ENCODE peak calls at places on chromosomes 6 and 20, in ten cellular contexts. One of them, this sample, is unnamed.
A peak's percentile ranks its signal among the peaks of the same experiment; 100 is the strongest.

GRCh38 chr6:79420054-79420453 is 117.2 kb downstream of the LCA5 start:
- DNase-seq in left cardiac atrium: no peak
- DNase-seq in breast epithelium: no peak
- DNase-seq in cardiac septum: no peak
- DNase-seq in SW 1271: no peak
- DNase-seq in NCI-H146: peak; percentile 45
- DNase-seq in memory B cell: no peak
- DNase-seq in mesendoderm: no peak
- DNase-seq in RPMI7951: no peak
- DNase-seq in iris pigment epithelial cell: no peak
- DNase-seq in this sample: no peak

GRCh38 chr6:125904871-125905270 is 51.7 kb upstream of the HINT3 start:
- DNase-seq in left cardiac atrium: no peak
- DNase-seq in memory B cell: no peak
- DNase-seq in RPMI7951: peak; percentile 92
- DNase-seq in NCI-H146: no peak
- DNase-seq in SW 1271: no peak
- DNase-seq in cardiac septum: no peak
- DNase-seq in iris pigment epithelial cell: peak; percentile 87
- DNase-seq in mesendoderm: no peak
- DNase-seq in breast epithelium: no peak
- DNase-seq in this sample: no peak

GRCh38 chr20:57435498-57436222 is 44.5 kb downstream of the RBM38 start:
- DNase-seq in NCI-H146: peak; percentile 87
- DNase-seq in iris pigment epithelial cell: no peak
- DNase-seq in breast epithelium: peak; percentile 97
- DNase-seq in mesendoderm: peak; percentile 50
- DNase-seq in cardiac septum: peak; percentile 93
- DNase-seq in memory B cell: no peak
- DNase-seq in RPMI7951: peak; percentile 86
- DNase-seq in left cardiac atrium: peak; percentile 72
- DNase-seq in SW 1271: no peak
- DNase-seq in this sample: peak; percentile 83

GRCh38 chr20:58446264-58446937 is 57.4 kb downstream of the VAPB start:
- DNase-seq in cardiac septum: no peak
- DNase-seq in iris pigment epithelial cell: no peak
- DNase-seq in SW 1271: no peak
- DNase-seq in left cardiac atrium: no peak
- DNase-seq in NCI-H146: no peak
- DNase-seq in memory B cell: no peak
- DNase-seq in RPMI7951: no peak
- DNase-seq in mesendoderm: no peak
- DNase-seq in breast epithelium: no peak
- DNase-seq in this sample: no peak

GRCh38 chr6:88380083-88380482 is 213.9 kb upstream of the CNR1 start:
- DNase-seq in NCI-H146: no peak
- DNase-seq in breast epithelium: no peak
- DNase-seq in SW 1271: peak; percentile 16
- DNase-seq in iris pigment epithelial cell: peak; percentile 90
- DNase-seq in left cardiac atrium: peak; percentile 68
- DNase-seq in RPMI7951: peak; percentile 90
- DNase-seq in cardiac septum: peak; percentile 77
- DNase-seq in memory B cell: no peak
- DNase-seq in mesendoderm: no peak
- DNase-seq in this sample: peak; percentile 70

GRCh38 chr20:45012682-45013302 is 46.5 kb downstream of the STK4 start:
- DNase-seq in RPMI7951: peak; percentile 51
- DNase-seq in SW 1271: no peak
- DNase-seq in cardiac septum: no peak
- DNase-seq in mesendoderm: peak; percentile 82
- DNase-seq in memory B cell: no peak
- DNase-seq in NCI-H146: no peak
- DNase-seq in iris pigment epithelial cell: peak; percentile 72
- DNase-seq in left cardiac atrium: no peak
- DNase-seq in breast epithelium: no peak
- DNase-seq in this sample: no peak

GRCh38 chr6:113879186-113880096 is 22.3 kb downstream of the MARCKS start:
- DNase-seq in mesendoderm: peak; percentile 84
- DNase-seq in breast epithelium: no peak
- DNase-seq in left cardiac atrium: peak; percentile 51
- DNase-seq in RPMI7951: peak; percentile 80
- DNase-seq in iris pigment epithelial cell: peak; percentile 86
- DNase-seq in memory B cell: peak; percentile 27
- DNase-seq in NCI-H146: peak; percentile 75
- DNase-seq in SW 1271: no peak
- DNase-seq in cardiac septum: no peak
- DNase-seq in this sample: peak; percentile 77

GRCh38 chr20:42544926-42545325 is 644.8 kb downstream of the PTPRT start:
- DNase-seq in memory B cell: no peak
- DNase-seq in NCI-H146: no peak
- DNase-seq in SW 1271: no peak
- DNase-seq in left cardiac atrium: no peak
- DNase-seq in breast epithelium: no peak
- DNase-seq in iris pigment epithelial cell: no peak
- DNase-seq in RPMI7951: no peak
- DNase-seq in mesendoderm: no peak
- DNase-seq in cardiac septum: no peak
- DNase-seq in this sample: no peak

GRCh38 chr6:29376003-29376402 is 912 bp upstream of the OR12D3 start:
- DNase-seq in RPMI7951: no peak
- DNase-seq in cardiac septum: no peak
- DNase-seq in breast epithelium: no peak
- DNase-seq in left cardiac atrium: no peak
- DNase-seq in iris pigment epithelial cell: peak; percentile 11
- DNase-seq in SW 1271: no peak
- DNase-seq in mesendoderm: peak; percentile 11
- DNase-seq in memory B cell: no peak
- DNase-seq in NCI-H146: no peak
- DNase-seq in this sample: no peak

GRCh38 chr6:75412937-75413662 is 80.5 kb downstream of the FILIP1 start:
- DNase-seq in breast epithelium: no peak
- DNase-seq in memory B cell: no peak
- DNase-seq in cardiac septum: no peak
- DNase-seq in SW 1271: no peak
- DNase-seq in iris pigment epithelial cell: peak; percentile 93
- DNase-seq in RPMI7951: no peak
- DNase-seq in NCI-H146: no peak
- DNase-seq in left cardiac atrium: no peak
- DNase-seq in mesendoderm: peak; percentile 47
- DNase-seq in this sample: no peak

GRCh38 chr6:152673233-152673632 is 24.5 kb upstream of the MYCT1 start:
- DNase-seq in RPMI7951: no peak
- DNase-seq in SW 1271: no peak
- DNase-seq in left cardiac atrium: no peak
- DNase-seq in breast epithelium: no peak
- DNase-seq in memory B cell: no peak
- DNase-seq in mesendoderm: no peak
- DNase-seq in cardiac septum: no peak
- DNase-seq in iris pigment epithelial cell: peak; percentile 16
- DNase-seq in NCI-H146: no peak
- DNase-seq in this sample: no peak